ENCODE peak calls at places on chromosomes 5 and 9, in four cellular contexts. I, R, C and D are unnamed samples.

GRCh38 chr5:101678494-101679193 is 617.4 kb downstream of the SLCO4C1 start:
- DNase-seq in I (peak; percentile 50), R (peak; percentile 71), C (no peak), D (peak; percentile 60)

GRCh38 chr5:72985719-72986118 is 29.9 kb downstream of the FCHO2 start:
- DNase-seq in I (no peak), R (no peak), C (no peak), D (no peak)

GRCh38 chr9:96619109-96619435 is 571 bp downstream of the CDC14B start:
- DNase-seq in I (no peak), R (peak; percentile 33), C (peak; percentile 10), D (no peak)

GRCh38 chr5:36138900-36139683 is 12.6 kb downstream of the LMBRD2 start:
- DNase-seq in I (peak; percentile 68), R (no peak), C (no peak), D (no peak)

GRCh38 chr9:110942522-110942921 is 95.7 kb downstream of the LPAR1 start:
- DNase-seq in I (no peak), R (no peak), C (no peak), D (no peak)

GRCh38 chr5:113040672-113041071 is 64.1 kb downstream of the DCP2 start:
- DNase-seq in I (no peak), R (no peak), C (no peak), D (no peak)

GRCh38 chr5:127133071-127133470 is 59.8 kb upstream of the C5orf63 start:
- DNase-seq in I (no peak), R (no peak), C (no peak), D (no peak)

GRCh38 chr9:17130725-17131124 is 4.1 kb upstream of the CNTLN start:
- DNase-seq in I (no peak), R (no peak), C (no peak), D (no peak)

GRCh38 chr9:84322830-84323229 is 17.7 kb downstream of the SLC28A3 start:
- DNase-seq in I (no peak), R (no peak), C (no peak), D (peak; percentile 32)

GRCh38 chr9:136484153-136485048 is 1.6 kb upstream of the SEC16A start:
- DNase-seq in I (peak; percentile 21), R (peak; percentile 58), C (peak; percentile 43), D (no peak)

GRCh38 chr9:100160021-100160420 is 61.0 kb downstream of the INVS start:
- DNase-seq in I (no peak), R (no peak), C (no peak), D (peak; percentile 3)

GRCh38 chr5:161167001-161167765 is 315.2 kb upstream of the ATP10B start:
- DNase-seq in I (no peak), R (no peak), C (no peak), D (no peak)

GRCh38 chr9:15982182-15982581 is 429.3 kb downstream of the CCDC171 start:
- DNase-seq in I (no peak), R (no peak), C (no peak), D (no peak)

GRCh38 chr9:5825223-5825622 is 7.7 kb downstream of the ERMP1 start:
- DNase-seq in I (no peak), R (no peak), C (no peak), D (no peak)

GRCh38 chr5:98768160-98769005 is 5.1 kb upstream of the RGMB start:
- DNase-seq in I (peak; percentile 68), R (peak; percentile 39), C (peak; percentile 39), D (peak; percentile 71)

GRCh38 chr9:82475584-82476328 is 487.2 kb downstream of the SPATA31D1 start:
- DNase-seq in I (peak; percentile 10), R (no peak), C (no peak), D (no peak)

GRCh38 chr5:131381011-131381410 is 117.2 kb downstream of the CDC42SE2 start:
- DNase-seq in I (no peak), R (no peak), C (no peak), D (peak; percentile 84)

GRCh38 chr5:131795879-131796792 is 681 bp downstream of the FNIP1 start:
- DNase-seq in I (peak; percentile 76), R (peak; percentile 75), C (peak; percentile 61), D (peak; percentile 80)

GRCh38 chr9:35179347-35180271 is 17.8 kb downstream of the UNC13B start:
- DNase-seq in I (peak; percentile 22), R (no peak), C (no peak), D (no peak)

GRCh38 chr9:75054373-75055001 is 26.4 kb upstream of the CARNMT1 start:
- DNase-seq in I (no peak), R (no peak), C (no peak), D (no peak)

GRCh38 chr9:92438900-92439526 is 14.7 kb upstream of the OMD start:
- DNase-seq in I (no peak), R (no peak), C (no peak), D (peak; percentile 55)

GRCh38 chr9:133545494-133546286 is 11.2 kb downstream of the ADAMTSL2 start:
- DNase-seq in I (no peak), R (no peak), C (peak; percentile 37), D (no peak)

GRCh38 chr9:98536542-98537173 is 172.1 kb downstream of the GABBR2 start:
- DNase-seq in I (peak; percentile 56), R (peak; percentile 19), C (no peak), D (no peak)

GRCh38 chr9:97744710-97745708 is 47.9 kb upstream of the XPA start:
- DNase-seq in I (no peak), R (no peak), C (no peak), D (no peak)

GRCh38 chr9:37451628-37452027 is 13.6 kb downstream of the ZBTB5 start:
- DNase-seq in I (no peak), R (no peak), C (no peak), D (no peak)

GRCh38 chr5:177241768-177242167 is 61.8 kb downstream of the RAB24 start:
- DNase-seq in I (no peak), R (no peak), C (no peak), D (no peak)

GRCh38 chr9:93574900-93575705 is 1.3 kb upstream of the PHF2 start:
- DNase-seq in I (no peak), R (no peak), C (peak; percentile 23), D (no peak)

DNA sequence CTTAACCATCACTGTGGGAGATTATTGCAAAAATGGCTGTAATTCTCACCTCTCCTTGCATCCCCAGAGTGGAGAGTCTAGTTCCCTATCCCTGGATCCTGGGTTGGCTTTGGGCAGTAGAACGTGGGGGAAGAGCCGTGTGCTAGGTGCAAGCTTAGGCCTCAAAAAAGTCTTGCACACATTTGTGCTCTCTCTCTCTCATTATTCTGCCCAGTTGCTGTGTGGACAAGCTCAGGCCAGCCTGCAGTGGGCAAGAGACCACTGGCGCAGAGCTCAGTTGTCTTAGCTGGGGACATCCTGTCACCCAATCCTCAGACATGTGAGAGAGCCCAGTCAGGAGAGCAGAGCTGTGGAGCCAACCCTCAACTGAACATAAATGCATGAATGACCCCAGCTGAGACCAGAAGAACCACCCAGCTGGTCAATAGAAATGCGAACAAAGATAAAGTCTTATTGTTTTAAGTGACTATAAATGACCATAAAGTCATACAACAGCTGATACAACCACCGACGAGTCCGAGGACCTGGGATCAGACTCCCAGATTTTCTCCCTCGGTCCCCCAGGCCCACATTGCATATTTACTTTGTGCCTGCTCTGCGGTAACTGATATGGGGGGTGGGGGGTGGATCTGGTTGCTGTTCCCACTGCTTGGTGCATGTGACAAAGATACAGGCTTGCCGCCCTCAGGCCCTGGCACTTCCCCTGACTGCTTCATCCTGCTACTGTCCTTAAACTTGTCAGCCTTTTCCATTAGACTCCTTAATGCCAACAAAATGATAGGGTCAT is 166.4 kb upstream of the MVB12B start:
- DNase-seq in I (no peak), R (no peak), C (no peak), D (no peak)
- H3K27ac ChIP-seq in I (no peak overlapping the region), R (no peak overlapping the region), C (no peak overlapping the region), D (no peak overlapping the region)

GRCh38 chr5:78496373-78496772 is 136.0 kb downstream of the SCAMP1 start:
- DNase-seq in I (no peak), R (no peak), C (no peak), D (no peak)
- H3K4me3 ChIP-seq in I (no peak overlapping the region), R (no peak overlapping the region), C (no peak overlapping the region), D (no peak overlapping the region)

GRCh38 chr5:125510651-125511050 is 764.2 kb upstream of the ZNF608 start:
- DNase-seq in I (no peak), R (no peak), C (no peak), D (peak; percentile 35)
- H3K27ac ChIP-seq in I (no peak overlapping the region), R (no peak overlapping the region), C (no peak overlapping the region), D (no peak overlapping the region)

GRCh38 chr5:118558871-118559270 is 429.5 kb downstream of the DTWD2 start:
- DNase-seq in I (no peak), R (no peak), C (no peak), D (no peak)
- H3K4me3 ChIP-seq in I (no peak overlapping the region), R (no peak overlapping the region), C (no peak overlapping the region), D (no peak overlapping the region)

GRCh38 chr5:150788974-150789373 is 10.4 kb downstream of the SMIM3 start:
- DNase-seq in I (peak; percentile 62), R (no peak), C (no peak), D (no peak)
- H3K27ac ChIP-seq in I (peak overlapping the region; percentile 3), R (no peak overlapping the region), C (no peak overlapping the region), D (no peak overlapping the region)

GRCh38 chr5:172344855-172345254 is 61.3 kb upstream of the UBTD2 start:
- DNase-seq in I (peak; percentile 33), R (no peak), C (no peak), D (no peak)
- H3K4me3 ChIP-seq in I (no peak overlapping the region), R (no peak overlapping the region), C (no peak overlapping the region), D (no peak overlapping the region)

DNA sequence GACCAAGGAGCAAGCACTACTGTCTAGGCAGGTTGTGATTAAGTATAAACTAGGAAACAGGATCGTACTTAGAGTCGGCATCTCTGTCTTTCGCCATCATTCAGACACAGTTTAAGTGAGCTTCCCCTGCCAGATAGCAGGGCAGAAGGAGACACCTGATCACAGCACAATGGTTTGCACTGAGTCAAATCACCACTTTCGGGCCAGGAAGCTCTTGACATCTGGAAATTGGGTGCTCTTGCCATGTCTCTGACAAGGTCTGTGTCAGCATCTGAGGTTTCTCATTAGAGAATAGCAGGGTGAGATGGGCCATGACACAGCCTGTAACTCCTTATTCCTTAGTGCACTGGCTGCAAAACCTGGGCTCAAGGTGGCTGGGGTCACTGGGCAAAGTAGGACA is 8.3 kb downstream of the ADRB2 start:
- DNase-seq in I (no peak), R (no peak), C (no peak), D (no peak)
- H3K27ac ChIP-seq in I (peak overlapping the region; percentile 9), R (no peak overlapping the region), C (no peak overlapping the region), D (peak overlapping the region; percentile 47)

GRCh38 chr9:125446581-125447094 is 185.0 kb downstream of the GAPVD1 start:
- DNase-seq in I (no peak), R (no peak), C (no peak), D (no peak)
- H3K4me3 ChIP-seq in I (no peak overlapping the region), R (no peak overlapping the region), C (no peak overlapping the region), D (no peak overlapping the region)